ENCODE peak calls at places on chromosomes 11 and 22, in nine cellular contexts. One of them, this sample, is unnamed.

GRCh38 chr11:14645247-14645912 is 1.8 kb downstream of the PDE3B start:
- DNase-seq in effector memory CD8-positive, alpha-beta T cell: no peak
- DNase-seq in right lobe of liver: no peak
- DNase-seq in bronchial epithelial cell: peak; percentile 53
- DNase-seq in stimulated activated naive CD8-positive, alpha-beta T cell treated with anti-CD3 and anti-CD28 coated beads, Interleukin-15, amount 100 ng/mL, for 72 hours: no peak
- DNase-seq in NCI-H2029: peak; percentile 31
- DNase-seq in stimulated activated CD4-positive, alpha-beta T cell treated with anti-CD3 and anti-CD28 coated beads, Interleukin-1b, Interleukin-23, amount 100 ng/mL, for 24 hours: no peak
- DNase-seq in endothelial cell: no peak
- DNase-seq in psoas muscle: no peak
- DNase-seq in this sample: no peak

GRCh38 chr11:34206598-34207300 is 101.3 kb downstream of the NAT10 start:
- DNase-seq in effector memory CD8-positive, alpha-beta T cell: no peak
- DNase-seq in right lobe of liver: no peak
- DNase-seq in bronchial epithelial cell: no peak
- DNase-seq in stimulated activated naive CD8-positive, alpha-beta T cell treated with anti-CD3 and anti-CD28 coated beads, Interleukin-15, amount 100 ng/mL, for 72 hours: no peak
- DNase-seq in NCI-H2029: no peak
- DNase-seq in stimulated activated CD4-positive, alpha-beta T cell treated with anti-CD3 and anti-CD28 coated beads, Interleukin-1b, Interleukin-23, amount 100 ng/mL, for 24 hours: no peak
- DNase-seq in endothelial cell: no peak
- DNase-seq in psoas muscle: no peak
- DNase-seq in this sample: no peak

GRCh38 chr22:43392385-43392989 is 19.3 kb upstream of the MPPED1 start:
- DNase-seq in effector memory CD8-positive, alpha-beta T cell: no peak
- DNase-seq in right lobe of liver: no peak
- DNase-seq in bronchial epithelial cell: no peak
- DNase-seq in stimulated activated naive CD8-positive, alpha-beta T cell treated with anti-CD3 and anti-CD28 coated beads, Interleukin-15, amount 100 ng/mL, for 72 hours: no peak
- DNase-seq in NCI-H2029: no peak
- DNase-seq in stimulated activated CD4-positive, alpha-beta T cell treated with anti-CD3 and anti-CD28 coated beads, Interleukin-1b, Interleukin-23, amount 100 ng/mL, for 24 hours: no peak
- DNase-seq in endothelial cell: no peak
- DNase-seq in psoas muscle: no peak
- DNase-seq in this sample: no peak

GRCh38 chr22:18104566-18104965 is 6.0 kb upstream of the TUBA8 start:
- DNase-seq in effector memory CD8-positive, alpha-beta T cell: no peak
- DNase-seq in right lobe of liver: no peak
- DNase-seq in bronchial epithelial cell: no peak
- DNase-seq in stimulated activated naive CD8-positive, alpha-beta T cell treated with anti-CD3 and anti-CD28 coated beads, Interleukin-15, amount 100 ng/mL, for 72 hours: no peak
- DNase-seq in NCI-H2029: no peak
- DNase-seq in stimulated activated CD4-positive, alpha-beta T cell treated with anti-CD3 and anti-CD28 coated beads, Interleukin-1b, Interleukin-23, amount 100 ng/mL, for 24 hours: no peak
- DNase-seq in endothelial cell: no peak
- DNase-seq in psoas muscle: no peak
- DNase-seq in this sample: no peak

GRCh38 chr22:44136112-44136511 is 44.6 kb upstream of the PARVG start:
- DNase-seq in effector memory CD8-positive, alpha-beta T cell: no peak
- DNase-seq in right lobe of liver: no peak
- DNase-seq in bronchial epithelial cell: no peak
- DNase-seq in stimulated activated naive CD8-positive, alpha-beta T cell treated with anti-CD3 and anti-CD28 coated beads, Interleukin-15, amount 100 ng/mL, for 72 hours: no peak
- DNase-seq in NCI-H2029: no peak
- DNase-seq in stimulated activated CD4-positive, alpha-beta T cell treated with anti-CD3 and anti-CD28 coated beads, Interleukin-1b, Interleukin-23, amount 100 ng/mL, for 24 hours: no peak
- DNase-seq in endothelial cell: no peak
- DNase-seq in psoas muscle: no peak
- DNase-seq in this sample: no peak

GRCh38 chr11:120389693-120390584 is 53.7 kb downstream of the ARHGEF12 start:
- DNase-seq in effector memory CD8-positive, alpha-beta T cell: no peak
- DNase-seq in right lobe of liver: no peak
- DNase-seq in bronchial epithelial cell: peak; percentile 82
- DNase-seq in stimulated activated naive CD8-positive, alpha-beta T cell treated with anti-CD3 and anti-CD28 coated beads, Interleukin-15, amount 100 ng/mL, for 72 hours: no peak
- DNase-seq in NCI-H2029: no peak
- DNase-seq in stimulated activated CD4-positive, alpha-beta T cell treated with anti-CD3 and anti-CD28 coated beads, Interleukin-1b, Interleukin-23, amount 100 ng/mL, for 24 hours: no peak
- DNase-seq in endothelial cell: no peak
- DNase-seq in psoas muscle: no peak
- DNase-seq in this sample: no peak

GRCh38 chr11:85896871-85897270 is 41.7 kb downstream of the CCDC83 start:
- DNase-seq in effector memory CD8-positive, alpha-beta T cell: no peak
- DNase-seq in right lobe of liver: no peak
- DNase-seq in bronchial epithelial cell: peak; percentile 60
- DNase-seq in stimulated activated naive CD8-positive, alpha-beta T cell treated with anti-CD3 and anti-CD28 coated beads, Interleukin-15, amount 100 ng/mL, for 72 hours: no peak
- DNase-seq in NCI-H2029: no peak
- DNase-seq in stimulated activated CD4-positive, alpha-beta T cell treated with anti-CD3 and anti-CD28 coated beads, Interleukin-1b, Interleukin-23, amount 100 ng/mL, for 24 hours: no peak
- DNase-seq in endothelial cell: no peak
- DNase-seq in psoas muscle: no peak
- DNase-seq in this sample: no peak

GRCh38 chr22:38136607-38137006 is 26.1 kb upstream of the BAIAP2L2 start:
- DNase-seq in effector memory CD8-positive, alpha-beta T cell: no peak
- DNase-seq in right lobe of liver: no peak
- DNase-seq in bronchial epithelial cell: no peak
- DNase-seq in stimulated activated naive CD8-positive, alpha-beta T cell treated with anti-CD3 and anti-CD28 coated beads, Interleukin-15, amount 100 ng/mL, for 72 hours: no peak
- DNase-seq in NCI-H2029: no peak
- DNase-seq in stimulated activated CD4-positive, alpha-beta T cell treated with anti-CD3 and anti-CD28 coated beads, Interleukin-1b, Interleukin-23, amount 100 ng/mL, for 24 hours: no peak
- DNase-seq in endothelial cell: no peak
- DNase-seq in psoas muscle: no peak
- DNase-seq in this sample: no peak

GRCh38 chr11:93542753-93543246 is 391 bp downstream of the SMCO4 start:
- DNase-seq in effector memory CD8-positive, alpha-beta T cell: no peak
- DNase-seq in right lobe of liver: peak; percentile 70
- DNase-seq in bronchial epithelial cell: no peak
- DNase-seq in stimulated activated naive CD8-positive, alpha-beta T cell treated with anti-CD3 and anti-CD28 coated beads, Interleukin-15, amount 100 ng/mL, for 72 hours: peak; percentile 17
- DNase-seq in NCI-H2029: no peak
- DNase-seq in stimulated activated CD4-positive, alpha-beta T cell treated with anti-CD3 and anti-CD28 coated beads, Interleukin-1b, Interleukin-23, amount 100 ng/mL, for 24 hours: no peak
- DNase-seq in endothelial cell: no peak
- DNase-seq in psoas muscle: no peak
- DNase-seq in this sample: no peak

GRCh38 chr22:20588843-20589581 is 81.6 kb downstream of the MED15 start:
- DNase-seq in effector memory CD8-positive, alpha-beta T cell: no peak
- DNase-seq in right lobe of liver: no peak
- DNase-seq in bronchial epithelial cell: peak; percentile 8
- DNase-seq in stimulated activated naive CD8-positive, alpha-beta T cell treated with anti-CD3 and anti-CD28 coated beads, Interleukin-15, amount 100 ng/mL, for 72 hours: no peak
- DNase-seq in NCI-H2029: no peak
- DNase-seq in stimulated activated CD4-positive, alpha-beta T cell treated with anti-CD3 and anti-CD28 coated beads, Interleukin-1b, Interleukin-23, amount 100 ng/mL, for 24 hours: no peak
- DNase-seq in endothelial cell: no peak
- DNase-seq in psoas muscle: no peak
- DNase-seq in this sample: no peak

GRCh38 chr11:8681837-8682218 is 637 bp downstream of the TRIM66 start:
- DNase-seq in effector memory CD8-positive, alpha-beta T cell: peak; percentile 8
- DNase-seq in right lobe of liver: no peak
- DNase-seq in bronchial epithelial cell: peak; percentile 21
- DNase-seq in stimulated activated naive CD8-positive, alpha-beta T cell treated with anti-CD3 and anti-CD28 coated beads, Interleukin-15, amount 100 ng/mL, for 72 hours: no peak
- DNase-seq in NCI-H2029: no peak
- DNase-seq in stimulated activated CD4-positive, alpha-beta T cell treated with anti-CD3 and anti-CD28 coated beads, Interleukin-1b, Interleukin-23, amount 100 ng/mL, for 24 hours: no peak
- DNase-seq in endothelial cell: no peak
- DNase-seq in psoas muscle: no peak
- DNase-seq in this sample: no peak

GRCh38 chr11:36377759-36378553 is 81.9 kb downstream of the PRR5L start:
- DNase-seq in effector memory CD8-positive, alpha-beta T cell: peak; percentile 13
- DNase-seq in right lobe of liver: no peak
- DNase-seq in bronchial epithelial cell: no peak
- DNase-seq in stimulated activated naive CD8-positive, alpha-beta T cell treated with anti-CD3 and anti-CD28 coated beads, Interleukin-15, amount 100 ng/mL, for 72 hours: no peak
- DNase-seq in NCI-H2029: no peak
- DNase-seq in stimulated activated CD4-positive, alpha-beta T cell treated with anti-CD3 and anti-CD28 coated beads, Interleukin-1b, Interleukin-23, amount 100 ng/mL, for 24 hours: no peak
- DNase-seq in endothelial cell: no peak
- DNase-seq in psoas muscle: no peak
- DNase-seq in this sample: no peak

GRCh38 chr11:128956401-128957203 is 13.9 kb upstream of the TP53AIP1 start:
- DNase-seq in effector memory CD8-positive, alpha-beta T cell: peak; percentile 12
- DNase-seq in right lobe of liver: no peak
- DNase-seq in bronchial epithelial cell: peak; percentile 78
- DNase-seq in stimulated activated naive CD8-positive, alpha-beta T cell treated with anti-CD3 and anti-CD28 coated beads, Interleukin-15, amount 100 ng/mL, for 72 hours: no peak
- DNase-seq in NCI-H2029: peak; percentile 74
- DNase-seq in stimulated activated CD4-positive, alpha-beta T cell treated with anti-CD3 and anti-CD28 coated beads, Interleukin-1b, Interleukin-23, amount 100 ng/mL, for 24 hours: no peak
- DNase-seq in endothelial cell: peak; percentile 57
- DNase-seq in psoas muscle: no peak
- DNase-seq in this sample: no peak

GRCh38 chr11:77401486-77402217 is 72.2 kb downstream of the PAK1 start:
- DNase-seq in effector memory CD8-positive, alpha-beta T cell: no peak
- DNase-seq in right lobe of liver: no peak
- DNase-seq in bronchial epithelial cell: peak; percentile 83
- DNase-seq in stimulated activated naive CD8-positive, alpha-beta T cell treated with anti-CD3 and anti-CD28 coated beads, Interleukin-15, amount 100 ng/mL, for 72 hours: no peak
- DNase-seq in NCI-H2029: peak; percentile 37
- DNase-seq in stimulated activated CD4-positive, alpha-beta T cell treated with anti-CD3 and anti-CD28 coated beads, Interleukin-1b, Interleukin-23, amount 100 ng/mL, for 24 hours: no peak
- DNase-seq in endothelial cell: no peak
- DNase-seq in psoas muscle: no peak
- DNase-seq in this sample: no peak

GRCh38 chr11:57460756-57461749 is 725 bp downstream of the RTN4RL2 start:
- DNase-seq in effector memory CD8-positive, alpha-beta T cell: no peak
- DNase-seq in right lobe of liver: no peak
- DNase-seq in bronchial epithelial cell: no peak
- DNase-seq in stimulated activated naive CD8-positive, alpha-beta T cell treated with anti-CD3 and anti-CD28 coated beads, Interleukin-15, amount 100 ng/mL, for 72 hours: no peak
- DNase-seq in NCI-H2029: peak; percentile 18
- DNase-seq in stimulated activated CD4-positive, alpha-beta T cell treated with anti-CD3 and anti-CD28 coated beads, Interleukin-1b, Interleukin-23, amount 100 ng/mL, for 24 hours: no peak
- DNase-seq in endothelial cell: no peak
- DNase-seq in psoas muscle: no peak
- DNase-seq in this sample: no peak

GRCh38 chr11:3213659-3214419 is 4.8 kb downstream of the MRGPRG start:
- DNase-seq in effector memory CD8-positive, alpha-beta T cell: no peak
- DNase-seq in right lobe of liver: no peak
- DNase-seq in bronchial epithelial cell: no peak
- DNase-seq in stimulated activated naive CD8-positive, alpha-beta T cell treated with anti-CD3 and anti-CD28 coated beads, Interleukin-15, amount 100 ng/mL, for 72 hours: no peak
- DNase-seq in NCI-H2029: no peak
- DNase-seq in stimulated activated CD4-positive, alpha-beta T cell treated with anti-CD3 and anti-CD28 coated beads, Interleukin-1b, Interleukin-23, amount 100 ng/mL, for 24 hours: no peak
- DNase-seq in endothelial cell: no peak
- DNase-seq in psoas muscle: peak; percentile 1
- DNase-seq in this sample: no peak

GRCh38 chr22:30695351-30695762 is 683 bp downstream of the OSBP2 start:
- DNase-seq in effector memory CD8-positive, alpha-beta T cell: no peak
- DNase-seq in right lobe of liver: no peak
- DNase-seq in bronchial epithelial cell: no peak
- DNase-seq in stimulated activated naive CD8-positive, alpha-beta T cell treated with anti-CD3 and anti-CD28 coated beads, Interleukin-15, amount 100 ng/mL, for 72 hours: no peak
- DNase-seq in NCI-H2029: no peak
- DNase-seq in stimulated activated CD4-positive, alpha-beta T cell treated with anti-CD3 and anti-CD28 coated beads, Interleukin-1b, Interleukin-23, amount 100 ng/mL, for 24 hours: no peak
- DNase-seq in endothelial cell: no peak
- DNase-seq in psoas muscle: peak; percentile 16
- DNase-seq in this sample: peak; percentile 17

GRCh38 chr11:34302046-34302921 is 55.5 kb downstream of the ABTB2 start:
- DNase-seq in effector memory CD8-positive, alpha-beta T cell: no peak
- DNase-seq in right lobe of liver: no peak
- DNase-seq in bronchial epithelial cell: peak; percentile 37
- DNase-seq in stimulated activated naive CD8-positive, alpha-beta T cell treated with anti-CD3 and anti-CD28 coated beads, Interleukin-15, amount 100 ng/mL, for 72 hours: no peak
- DNase-seq in NCI-H2029: no peak
- DNase-seq in stimulated activated CD4-positive, alpha-beta T cell treated with anti-CD3 and anti-CD28 coated beads, Interleukin-1b, Interleukin-23, amount 100 ng/mL, for 24 hours: no peak
- DNase-seq in endothelial cell: no peak
- DNase-seq in psoas muscle: no peak
- DNase-seq in this sample: no peak

GRCh38 chr22:40757071-40757470 is 62.1 kb downstream of the SLC25A17 start:
- DNase-seq in effector memory CD8-positive, alpha-beta T cell: no peak
- DNase-seq in right lobe of liver: no peak
- DNase-seq in bronchial epithelial cell: peak; percentile 93
- DNase-seq in stimulated activated naive CD8-positive, alpha-beta T cell treated with anti-CD3 and anti-CD28 coated beads, Interleukin-15, amount 100 ng/mL, for 72 hours: no peak
- DNase-seq in NCI-H2029: no peak
- DNase-seq in stimulated activated CD4-positive, alpha-beta T cell treated with anti-CD3 and anti-CD28 coated beads, Interleukin-1b, Interleukin-23, amount 100 ng/mL, for 24 hours: no peak
- DNase-seq in endothelial cell: no peak
- DNase-seq in psoas muscle: no peak
- DNase-seq in this sample: no peak

GRCh38 chr22:37028692-37029674 is 9.4 kb downstream of the MPST start:
- DNase-seq in effector memory CD8-positive, alpha-beta T cell: no peak
- DNase-seq in right lobe of liver: no peak
- DNase-seq in bronchial epithelial cell: no peak
- DNase-seq in stimulated activated naive CD8-positive, alpha-beta T cell treated with anti-CD3 and anti-CD28 coated beads, Interleukin-15, amount 100 ng/mL, for 72 hours: no peak
- DNase-seq in NCI-H2029: no peak
- DNase-seq in stimulated activated CD4-positive, alpha-beta T cell treated with anti-CD3 and anti-CD28 coated beads, Interleukin-1b, Interleukin-23, amount 100 ng/mL, for 24 hours: no peak
- DNase-seq in endothelial cell: no peak
- DNase-seq in psoas muscle: no peak
- DNase-seq in this sample: no peak

This sample was measured in uterus.